ENCODE peak calls at places on chromosomes 13 and 19, in ten cellular contexts. H, Z, M, B, P, O, G, T, R and Q are unnamed samples.

GRCh38 chr19:19997656-19998268 is 41.5 kb downstream of the ZNF682 start:
- DNase-seq in H (peak), T (no peak), B (peak), O (no peak), G (no peak), R (peak), Z (peak), P (peak), M (no peak), Q (no peak)

GRCh38 chr19:38449518-38449917 is 16.0 kb downstream of the RYR1 start:
- DNase-seq in B (no peak), O (no peak), H (no peak), R (no peak), T (no peak), P (no peak), G (no peak), Z (no peak), M (no peak), Q (no peak)

GRCh38 chr13:113034451-113035208 is 65.6 kb downstream of the MCF2L start:
- DNase-seq in O (peak), T (no peak), P (no peak), B (no peak), M (no peak), G (peak), H (peak), R (peak), Z (no peak), Q (no peak)

GRCh38 chr19:16367269-16367683 is 42.6 kb downstream of the KLF2 start:
- DNase-seq in O (no peak), H (no peak), P (no peak), T (peak), B (no peak), G (no peak), Z (peak), M (no peak), R (no peak), Q (no peak)

GRCh38 chr13:74550039-74550438 is 415.8 kb upstream of the KLF12 start:
- DNase-seq in H (no peak), B (no peak), T (no peak), G (no peak), R (no peak), Z (no peak), P (no peak), O (no peak), M (no peak), Q (no peak)

GRCh38 chr19:32457540-32457939 is 52.0 kb downstream of the DPY19L3 start:
- DNase-seq in H (no peak), P (no peak), T (no peak), Z (no peak), O (peak), G (no peak), R (no peak), B (no peak), M (no peak), Q (no peak)

GRCh38 chr13:46866150-46866549 is 30.7 kb downstream of the HTR2A start:
- DNase-seq in H (peak), O (peak), M (peak), G (peak), R (peak), P (peak), T (no peak), B (no peak), Z (no peak), Q (peak)

GRCh38 chr19:45496349-45496953 is 396 bp downstream of the RTN2 start:
- DNase-seq in T (peak), B (peak), M (peak), P (peak), Z (peak), R (peak), G (no peak), H (peak), O (no peak), Q (no peak)

GRCh38 chr13:113430378-113431110 is 22.7 kb downstream of the ADPRHL1 start:
- DNase-seq in T (no peak), P (no peak), O (no peak), H (no peak), Z (no peak), M (no peak), R (no peak), G (no peak), B (no peak), Q (no peak)

GRCh38 chr13:41742917-41743552 is 217.9 kb downstream of the VWA8 start:
- DNase-seq in M (no peak), B (no peak), O (no peak), P (no peak), T (no peak), H (peak), G (no peak), R (no peak), Z (no peak), Q (no peak)

GRCh38 chr13:44903596-44903995 is 85.7 kb downstream of the NUFIP1 start:
- DNase-seq in P (peak), Z (no peak), G (peak), O (peak), M (no peak), B (no peak), R (no peak), H (no peak), T (no peak), Q (no peak)